ENCODE peak calls at places on chromosomes 16 and 17, in seven cellular contexts. One of them, this sample, is unnamed.
A peak's percentile ranks its signal among the peaks of the same experiment; 100 is the strongest.

GRCh38 chr17:1484586-1485310 is 7.7 kb downstream of the MYO1C start:
- DNase-seq in sigmoid colon: peak; percentile 85
- DNase-seq in tibial nerve: no peak
- DNase-seq in stomach: peak; percentile 69
- DNase-seq in A549: peak; percentile 57
- DNase-seq in H1: peak; percentile 85
- DNase-seq in SK-N-SH: peak; percentile 74
- DNase-seq in this sample: peak; percentile 81

GRCh38 chr17:42819939-42820535 is 4.0 kb downstream of the BECN1 start:
- DNase-seq in sigmoid colon: no peak
- DNase-seq in tibial nerve: no peak
- DNase-seq in stomach: peak; percentile 71
- DNase-seq in A549: peak; percentile 85
- DNase-seq in H1: peak; percentile 77
- DNase-seq in SK-N-SH: peak; percentile 70
- DNase-seq in this sample: no peak

GRCh38 chr17:42453544-42453943 is 5.1 kb upstream of the ATP6V0A1 start:
- DNase-seq in sigmoid colon: no peak
- DNase-seq in tibial nerve: no peak
- DNase-seq in stomach: no peak
- DNase-seq in A549: no peak
- DNase-seq in H1: no peak
- DNase-seq in SK-N-SH: no peak
- DNase-seq in this sample: no peak

GRCh38 chr16:886084-886543 is 84.7 kb downstream of the LMF1 start:
- DNase-seq in sigmoid colon: peak; percentile 60
- DNase-seq in tibial nerve: no peak
- DNase-seq in stomach: no peak
- DNase-seq in A549: no peak
- DNase-seq in H1: peak; percentile 68
- DNase-seq in SK-N-SH: peak; percentile 57
- DNase-seq in this sample: no peak

GRCh38 chr17:17366941-17367885 is 64.0 kb downstream of the NT5M start:
- DNase-seq in sigmoid colon: no peak
- DNase-seq in tibial nerve: no peak
- DNase-seq in stomach: no peak
- DNase-seq in A549: no peak
- DNase-seq in H1: no peak
- DNase-seq in SK-N-SH: no peak
- DNase-seq in this sample: no peak

GRCh38 chr17:11644265-11645212 is 46.3 kb downstream of the DNAH9 start:
- DNase-seq in sigmoid colon: peak; percentile 80
- DNase-seq in tibial nerve: peak; percentile 24
- DNase-seq in stomach: peak; percentile 72
- DNase-seq in A549: peak; percentile 36
- DNase-seq in H1: peak; percentile 61
- DNase-seq in SK-N-SH: peak; percentile 70
- DNase-seq in this sample: peak; percentile 67

GRCh38 chr16:64278196-64278595 is 843.7 kb downstream of the CDH11 start:
- DNase-seq in sigmoid colon: no peak
- DNase-seq in tibial nerve: no peak
- DNase-seq in stomach: no peak
- DNase-seq in A549: no peak
- DNase-seq in H1: no peak
- DNase-seq in SK-N-SH: no peak
- DNase-seq in this sample: no peak

GRCh38 chr16:87780385-87780989 is 14.7 kb upstream of the KLHDC4 start:
- DNase-seq in sigmoid colon: no peak
- DNase-seq in tibial nerve: no peak
- DNase-seq in stomach: peak; percentile 34
- DNase-seq in A549: no peak
- DNase-seq in H1: no peak
- DNase-seq in SK-N-SH: no peak
- DNase-seq in this sample: peak; percentile 69

GRCh38 chr16:50547944-50548658 is at the start of gene NKD1:
- DNase-seq in sigmoid colon: peak; percentile 86
- DNase-seq in tibial nerve: peak; percentile 64
- DNase-seq in stomach: peak; percentile 79
- DNase-seq in A549: peak; percentile 37
- DNase-seq in H1: peak; percentile 83
- DNase-seq in SK-N-SH: peak; percentile 97
- DNase-seq in this sample: peak; percentile 71

GRCh38 chr16:48158296-48158695 is 2.5 kb upstream of the ABCC12 start:
- DNase-seq in sigmoid colon: no peak
- DNase-seq in tibial nerve: no peak
- DNase-seq in stomach: no peak
- DNase-seq in A549: peak; percentile 21
- DNase-seq in H1: no peak
- DNase-seq in SK-N-SH: no peak
- DNase-seq in this sample: no peak

GRCh38 chr16:16006650-16007049 is 57.2 kb downstream of the ABCC1 start:
- DNase-seq in sigmoid colon: no peak
- DNase-seq in tibial nerve: no peak
- DNase-seq in stomach: no peak
- DNase-seq in A549: no peak
- DNase-seq in H1: no peak
- DNase-seq in SK-N-SH: no peak
- DNase-seq in this sample: no peak

GRCh38 chr17:67150826-67151225 is 94.2 kb downstream of the HELZ start:
- DNase-seq in sigmoid colon: no peak
- DNase-seq in tibial nerve: no peak
- DNase-seq in stomach: no peak
- DNase-seq in A549: no peak
- DNase-seq in H1: no peak
- DNase-seq in SK-N-SH: no peak
- DNase-seq in this sample: no peak

GRCh38 chr17:82787081-82787848 is 35.4 kb downstream of the TBCD start:
- DNase-seq in sigmoid colon: peak; percentile 80
- DNase-seq in tibial nerve: no peak
- DNase-seq in stomach: no peak
- DNase-seq in A549: no peak
- DNase-seq in H1: no peak
- DNase-seq in SK-N-SH: no peak
- DNase-seq in this sample: no peak

GRCh38 chr17:74759941-74760340 is 11.5 kb downstream of the NHERF1 start:
- DNase-seq in sigmoid colon: no peak
- DNase-seq in tibial nerve: no peak
- DNase-seq in stomach: peak; percentile 83
- DNase-seq in A549: no peak
- DNase-seq in H1: no peak
- DNase-seq in SK-N-SH: peak; percentile 56
- DNase-seq in this sample: peak; percentile 63

GRCh38 chr16:3963203-3963602 is 82.7 kb upstream of the CREBBP start:
- DNase-seq in sigmoid colon: no peak
- DNase-seq in tibial nerve: no peak
- DNase-seq in stomach: no peak
- DNase-seq in A549: no peak
- DNase-seq in H1: no peak
- DNase-seq in SK-N-SH: no peak
- DNase-seq in this sample: no peak

GRCh38 chr16:7246578-7246977 is 86.1 kb upstream of the RBFOX1 start:
- DNase-seq in sigmoid colon: no peak
- DNase-seq in tibial nerve: no peak
- DNase-seq in stomach: no peak
- DNase-seq in A549: no peak
- DNase-seq in H1: peak; percentile 59
- DNase-seq in SK-N-SH: no peak
- DNase-seq in this sample: no peak

GRCh38 chr16:89010210-89010925 is 33.4 kb upstream of the CBFA2T3 start:
- DNase-seq in sigmoid colon: peak; percentile 26
- DNase-seq in tibial nerve: no peak
- DNase-seq in stomach: no peak
- DNase-seq in A549: no peak
- DNase-seq in H1: no peak
- DNase-seq in SK-N-SH: no peak
- DNase-seq in this sample: no peak

GRCh38 chr17:39845052-39845976 is 18.8 kb downstream of the IKZF3 start:
- DNase-seq in sigmoid colon: no peak
- DNase-seq in tibial nerve: no peak
- DNase-seq in stomach: no peak
- DNase-seq in A549: no peak
- DNase-seq in H1: no peak
- DNase-seq in SK-N-SH: no peak
- DNase-seq in this sample: no peak

GRCh38 chr16:22195445-22195694 is 10.7 kb upstream of the EEF2K start:
- DNase-seq in sigmoid colon: no peak
- DNase-seq in tibial nerve: no peak
- DNase-seq in stomach: no peak
- DNase-seq in A549: no peak
- DNase-seq in H1: no peak
- DNase-seq in SK-N-SH: no peak
- DNase-seq in this sample: no peak

GRCh38 chr16:20918486-20919239 is 18.1 kb downstream of the LYRM1 start:
- DNase-seq in sigmoid colon: peak; percentile 77
- DNase-seq in tibial nerve: peak; percentile 39
- DNase-seq in stomach: no peak
- DNase-seq in A549: no peak
- DNase-seq in H1: no peak
- DNase-seq in SK-N-SH: no peak
- DNase-seq in this sample: peak; percentile 66
- TF ChIP-seq EP300 in sigmoid colon: no peak
- TF ChIP-seq EP300 in tibial nerve: no peak
- TF ChIP-seq EP300 in stomach: no peak
- TF ChIP-seq EP300 in A549: no peak
- TF ChIP-seq EP300 in H1: no peak
- TF ChIP-seq EP300 in SK-N-SH: no peak
- TF ChIP-seq EP300 in this sample: no peak

DNA sequence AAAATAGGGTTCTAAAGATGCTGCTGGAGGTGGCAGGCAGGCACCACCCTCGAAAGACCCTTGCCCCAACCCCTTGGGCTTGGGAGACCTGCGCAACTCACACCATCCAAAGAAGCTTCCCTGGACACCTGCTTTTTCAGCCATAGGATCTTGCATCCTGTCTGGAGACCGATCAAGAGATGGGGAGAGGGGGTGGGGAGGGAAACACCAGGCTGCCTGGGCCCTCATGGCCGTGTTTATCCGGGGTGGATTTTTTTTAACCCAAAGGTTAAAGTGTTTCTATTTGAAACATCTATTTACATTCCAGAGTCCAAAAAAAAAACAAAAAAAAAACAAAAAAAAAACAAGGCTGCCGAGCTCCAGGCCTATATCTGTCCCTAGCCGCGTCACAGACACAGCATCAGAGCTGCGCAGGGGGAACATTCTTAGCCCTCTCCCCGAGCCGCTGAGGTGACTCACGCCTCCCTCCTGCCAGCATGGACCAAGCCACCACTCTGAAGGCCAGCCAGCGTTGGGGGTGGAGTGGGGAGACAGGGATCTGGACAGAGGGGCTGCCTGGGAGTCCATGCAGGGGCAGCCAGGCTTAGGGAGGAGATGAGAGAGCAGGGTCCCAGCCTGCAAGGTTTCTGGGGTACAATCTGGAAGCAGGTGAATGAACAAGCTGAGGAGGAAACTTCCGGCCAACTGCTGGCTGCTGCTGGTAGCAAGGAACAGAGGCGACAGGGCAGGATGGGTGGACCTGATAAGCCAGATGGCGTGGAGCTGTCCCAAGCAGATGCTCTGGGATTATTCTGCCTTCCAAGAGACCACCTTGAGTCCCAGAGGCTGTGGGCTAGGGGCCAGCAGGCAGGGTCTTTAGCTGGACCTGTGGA is 14.8 kb downstream of the HDAC5 start:
- DNase-seq in sigmoid colon: peak; percentile 98
- DNase-seq in tibial nerve: peak; percentile 54
- DNase-seq in stomach: peak; percentile 65
- DNase-seq in A549: peak; percentile 96
- DNase-seq in H1: no peak
- DNase-seq in SK-N-SH: peak; percentile 52
- DNase-seq in this sample: no peak
- H3K4me3 ChIP-seq in sigmoid colon: no peak overlapping the region
- H3K4me3 ChIP-seq in tibial nerve: no peak overlapping the region
- H3K4me3 ChIP-seq in stomach: peak overlapping the region; percentile 4
- H3K4me3 ChIP-seq in A549: peak overlapping the region; percentile 15
- H3K4me3 ChIP-seq in H1: no peak overlapping the region
- H3K4me3 ChIP-seq in SK-N-SH: peak overlapping the region; percentile 27
- H3K4me3 ChIP-seq in this sample: no peak overlapping the region

DNA sequence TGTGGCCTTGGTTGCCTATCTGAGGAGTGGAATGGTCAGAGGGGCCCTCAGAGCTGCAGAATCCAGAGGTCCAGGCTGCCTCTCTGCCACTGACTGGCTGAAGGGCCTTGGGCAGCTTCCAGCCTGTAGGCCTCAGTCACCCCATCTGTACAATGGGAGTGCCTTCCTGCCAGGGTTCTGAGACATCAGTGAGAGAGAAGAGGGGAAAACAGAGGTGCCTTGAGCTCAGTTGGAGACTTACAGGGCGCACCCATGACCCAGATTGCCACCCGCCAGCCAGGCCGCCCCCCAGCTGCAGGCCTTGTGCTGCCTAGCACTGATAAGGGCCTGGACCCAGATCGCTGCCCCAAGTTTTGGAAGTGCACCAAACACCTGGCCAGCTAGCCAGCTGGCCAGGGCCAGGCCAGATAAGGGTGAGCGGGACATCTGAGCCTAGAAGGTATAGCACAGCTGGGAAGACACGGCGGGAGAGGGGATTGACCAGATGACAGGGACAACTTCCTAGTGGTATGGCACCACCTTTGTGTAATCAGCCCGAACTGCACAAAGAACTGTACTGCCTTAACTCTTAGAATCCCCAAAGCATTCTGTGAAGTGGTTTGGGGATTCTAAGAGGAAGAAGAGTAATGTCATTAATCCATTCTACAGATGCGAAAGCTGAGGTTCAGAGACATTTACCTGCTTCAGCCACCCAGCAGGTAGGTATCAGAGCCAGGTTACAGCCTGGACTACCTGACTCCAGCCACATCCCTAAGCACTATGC is 1.4 kb downstream of the SLC4A1 start:
- DNase-seq in sigmoid colon: no peak
- DNase-seq in tibial nerve: no peak
- DNase-seq in stomach: no peak
- DNase-seq in A549: no peak
- DNase-seq in H1: no peak
- DNase-seq in SK-N-SH: peak; percentile 69
- DNase-seq in this sample: no peak
- TF ChIP-seq CTCF in sigmoid colon: no peak
- TF ChIP-seq CTCF in tibial nerve: no peak
- TF ChIP-seq CTCF in stomach: no peak
- TF ChIP-seq CTCF in A549: no peak
- TF ChIP-seq CTCF in H1: no peak
- TF ChIP-seq CTCF in SK-N-SH: no peak
- TF ChIP-seq CTCF in this sample: no peak

GRCh38 chr17:48595107-48595999 is 1.8 kb upstream of the HOXB5 start:
- DNase-seq in sigmoid colon: no peak
- DNase-seq in tibial nerve: no peak
- DNase-seq in stomach: no peak
- DNase-seq in A549: no peak
- DNase-seq in H1: no peak
- DNase-seq in SK-N-SH: no peak
- DNase-seq in this sample: peak; percentile 50

GRCh38 chr17:48593126-48593829 is at the start of gene HOXB5:
- DNase-seq in sigmoid colon: no peak
- DNase-seq in tibial nerve: no peak
- DNase-seq in stomach: no peak
- DNase-seq in A549: no peak
- DNase-seq in H1: no peak
- DNase-seq in SK-N-SH: no peak
- DNase-seq in this sample: no peak

GRCh38 chr17:48592592-48592991 is 987 bp downstream of the HOXB5 start:
- DNase-seq in sigmoid colon: no peak
- DNase-seq in tibial nerve: no peak
- DNase-seq in stomach: no peak
- DNase-seq in A549: no peak
- DNase-seq in H1: no peak
- DNase-seq in SK-N-SH: no peak
- DNase-seq in this sample: peak; percentile 78

GRCh38 chr17:48594412-48595106 is 980 bp upstream of the HOXB5 start:
- DNase-seq in sigmoid colon: no peak
- DNase-seq in tibial nerve: no peak
- DNase-seq in stomach: no peak
- DNase-seq in A549: no peak
- DNase-seq in H1: no peak
- DNase-seq in SK-N-SH: no peak
- DNase-seq in this sample: no peak

GRCh38 chr17:48593840-48594411 is 347 bp upstream of the HOXB5 start:
- DNase-seq in sigmoid colon: peak; percentile 92
- DNase-seq in tibial nerve: peak; percentile 46
- DNase-seq in stomach: peak; percentile 74
- DNase-seq in A549: peak; percentile 94
- DNase-seq in H1: peak; percentile 95
- DNase-seq in SK-N-SH: peak; percentile 96
- DNase-seq in this sample: peak; percentile 65
- TF ChIP-seq EP300 in sigmoid colon: no peak
- TF ChIP-seq EP300 in tibial nerve: no peak
- TF ChIP-seq EP300 in stomach: no peak
- TF ChIP-seq EP300 in A549: no peak
- TF ChIP-seq EP300 in H1: no peak
- TF ChIP-seq EP300 in SK-N-SH: no peak
- TF ChIP-seq EP300 in this sample: no peak